ENCODE peak calls at places on chromosomes 12 and 14, in five cellular contexts. Y, Q, G, R and O are unnamed samples.

GRCh38 chr12:10121278-10121677 is 8.7 kb downstream of the CLEC7A start:
- DNase-seq in Y (no peak), R (no peak), Q (no peak), G (no peak), O (no peak)

GRCh38 chr12:52155048-52155868 is 36.6 kb downstream of the KRT80 start:
- DNase-seq in Y (no peak), Q (no peak), R (no peak), G (no peak), O (no peak)

GRCh38 chr12:62776575-62776974 is 158.4 kb downstream of the PPM1H start:
- DNase-seq in Y (no peak), R (no peak), G (no peak), Q (no peak), O (no peak)

GRCh38 chr14:90398315-90398811 is 1.5 kb downstream of the CALM1 start:
- DNase-seq in Y (peak), R (no peak), G (no peak), Q (no peak), O (peak)

GRCh38 chr12:70849265-70849960 is 71.1 kb downstream of the PTPRR start:
- DNase-seq in G (no peak), Y (no peak), Q (peak), R (no peak), O (no peak)

GRCh38 chr12:79058342-79058741 is 193.8 kb downstream of the SYT1 start:
- DNase-seq in R (no peak), G (peak), Q (no peak), Y (no peak), O (no peak)

GRCh38 chr14:88129306-88130056 is 124.5 kb downstream of the GPR65 start:
- DNase-seq in Y (no peak), G (peak), R (no peak), Q (no peak), O (no peak)

GRCh38 chr14:73776194-73776537 is 62.0 kb upstream of the PNMA1 start:
- DNase-seq in G (no peak), R (no peak), Y (no peak), Q (no peak), O (no peak)

GRCh38 chr12:75236206-75236605 is 26.6 kb upstream of the KCNC2 start:
- DNase-seq in R (no peak), Y (no peak), G (no peak), Q (no peak), O (no peak)

GRCh38 chr14:94038921-94039629 is 12.9 kb downstream of the OTUB2 start:
- DNase-seq in G (no peak), R (no peak), Y (no peak), Q (no peak), O (no peak)

GRCh38 chr14:55454264-55455151 is 14.1 kb upstream of the TBPL2 start:
- DNase-seq in Q (peak), Y (no peak), G (peak), R (peak), O (peak)

GRCh38 chr12:101877816-101878811 is 734 bp downstream of the DRAM1 start:
- DNase-seq in G (no peak), R (no peak), Y (no peak), Q (no peak), O (no peak)

GRCh38 chr12:88763536-88764100 is 183.3 kb upstream of the KITLG start:
- DNase-seq in Q (no peak), G (no peak), R (no peak), Y (no peak), O (no peak)

GRCh38 chr12:81381951-81382350 is 304.1 kb downstream of the ACSS3 start:
- DNase-seq in Y (no peak), G (no peak), Q (no peak), R (no peak), O (no peak)